ENCODE peak calls at places on chromosomes 7 and 10, in five cellular contexts. A is HepG2, H is GM12878, Z is upper lobe of left lung, P is K562. J is an unnamed sample.

GRCh38 chr7:2631924-2632716 is at the start of gene TTYH3:
- ATAC-seq in Z (peak; percentile 0), P (peak; percentile 27), H (peak; percentile 34), A (peak; percentile 3), J (peak; percentile 55)

GRCh38 chr7:150641854-150642253 is 9.7 kb upstream of the GIMAP6 start:
- ATAC-seq in Z (no peak), A (no peak), P (no peak), H (no peak), J (no peak)

GRCh38 chr7:100021297-100021696 is 5.9 kb downstream of the ZKSCAN1 start:
- ATAC-seq in A (no peak), Z (no peak), H (no peak), P (no peak), J (no peak)

GRCh38 chr10:96496281-96496925 is 17.3 kb downstream of the TLL2 start:
- ATAC-seq in H (peak; percentile 37), A (peak; percentile 76), Z (no peak), P (peak; percentile 47), J (no peak)

GRCh38 chr10:118807512-118808305 is 52.9 kb upstream of the CACUL1 start:
- ATAC-seq in Z (no peak), A (no peak), H (no peak), P (no peak), J (no peak)

GRCh38 chr10:94133239-94133638 is 139.5 kb downstream of the PLCE1 start:
- ATAC-seq in P (no peak), Z (no peak), A (no peak), H (no peak), J (peak; percentile 11)

GRCh38 chr7:12594122-12594897 is 23.8 kb downstream of the SCIN start:
- ATAC-seq in Z (no peak), A (no peak), H (no peak), P (peak; percentile 14), J (no peak)

GRCh38 chr7:28613262-28613661 is 200.9 kb downstream of the CREB5 start:
- ATAC-seq in Z (no peak), H (peak; percentile 42), P (no peak), A (no peak), J (no peak)

GRCh38 chr10:17444062-17444714 is 10.2 kb downstream of the ST8SIA6 start:
- ATAC-seq in A (no peak), Z (no peak), P (peak; percentile 41), H (peak; percentile 98), J (no peak)

GRCh38 chr7:98205162-98205845 is 5.9 kb upstream of the BHLHA15 start:
- ATAC-seq in Z (peak; percentile 16), A (no peak), H (no peak), P (no peak), J (no peak)

GRCh38 chr10:129604333-129605032 is 137.4 kb downstream of the MGMT start:
- ATAC-seq in A (no peak), Z (no peak), H (peak; percentile 51), P (no peak), J (no peak)

GRCh38 chr7:33053716-33054115 is 8.9 kb downstream of the NT5C3A start:
- ATAC-seq in A (no peak), P (no peak), Z (no peak), H (no peak), J (no peak)

GRCh38 chr10:124515244-124515970 is 53.8 kb downstream of the LHPP start:
- ATAC-seq in P (no peak), H (no peak), A (no peak), Z (no peak), J (no peak)

GRCh38 chr7:7897509-7897908 is 71.1 kb upstream of the GLCCI1 start:
- ATAC-seq in H (no peak), Z (no peak), A (no peak), P (no peak), J (no peak)

GRCh38 chr7:28629216-28629848 is 217.0 kb downstream of the CREB5 start:
- ATAC-seq in P (no peak), A (no peak), H (no peak), Z (peak; percentile 50), J (peak; percentile 22)

DNA sequence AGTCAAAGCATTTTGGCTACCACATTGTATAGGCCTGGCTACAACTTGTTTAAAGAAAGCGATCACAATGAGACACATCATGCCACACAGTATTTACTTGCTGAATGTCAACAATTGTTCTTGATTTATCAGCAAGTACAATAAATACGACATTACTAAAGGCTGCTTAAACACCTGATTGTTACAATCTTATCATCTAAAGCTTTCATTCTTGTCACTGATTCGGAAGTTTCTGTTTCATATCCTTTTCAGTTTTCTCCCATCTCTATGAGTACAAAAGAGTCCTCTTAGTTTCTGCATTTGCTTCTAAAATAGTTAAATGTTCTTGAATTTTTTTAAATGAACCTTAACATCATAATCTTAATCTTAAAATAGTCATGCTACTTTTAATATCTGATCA is 128.1 kb upstream of the LRRN3 start:
- ATAC-seq in H (no peak), Z (no peak), A (no peak), P (no peak), J (no peak)
- TF ChIP-seq POLR2AphosphoS5 in H (no peak), Z (no peak), A (no peak), P (no peak), J (no peak)

GRCh38 chr7:86846494-86847190 is 202.9 kb downstream of the GRM3 start:
- ATAC-seq in H (no peak), Z (peak; percentile 73), P (no peak), A (peak; percentile 99), J (no peak)

GRCh38 chr7:86844608-86845007 is 200.9 kb downstream of the GRM3 start:
- ATAC-seq in Z (no peak), P (no peak), A (no peak), H (no peak), J (no peak)

GRCh38 chr7:86848226-86848625 is 204.5 kb downstream of the GRM3 start:
- ATAC-seq in Z (no peak), A (no peak), P (no peak), H (no peak), J (no peak)
- H3K4me1 ChIP-seq in Z (no peaks in the 10 kb centered on the region), A (peaks cover 42% of the 10 kb centered on the region), P (no peaks in the 10 kb centered on the region), H (no peaks in the 10 kb centered on the region), J (no peaks in the 10 kb centered on the region)

GRCh38 chr10:72335394-72336258 is 19.1 kb downstream of the DNAJB12 start:
- ATAC-seq in A (peak; percentile 2), H (peak; percentile 42), P (no peak), Z (peak; percentile 18), J (peak; percentile 54)

GRCh38 chr10:72334196-72334831 is 20.4 kb downstream of the DNAJB12 start:
- ATAC-seq in Z (no peak), A (no peak), P (no peak), H (peak; percentile 6), J (no peak)

GRCh38 chr10:72336259-72337038 is 18.3 kb downstream of the DNAJB12 start:
- ATAC-seq in H (no peak), A (no peak), Z (no peak), P (no peak), J (no peak)

GRCh38 chr10:72333111-72334012 is 21.4 kb downstream of the DNAJB12 start:
- ATAC-seq in H (no peak), Z (no peak), A (no peak), P (no peak), J (no peak)

DNA sequence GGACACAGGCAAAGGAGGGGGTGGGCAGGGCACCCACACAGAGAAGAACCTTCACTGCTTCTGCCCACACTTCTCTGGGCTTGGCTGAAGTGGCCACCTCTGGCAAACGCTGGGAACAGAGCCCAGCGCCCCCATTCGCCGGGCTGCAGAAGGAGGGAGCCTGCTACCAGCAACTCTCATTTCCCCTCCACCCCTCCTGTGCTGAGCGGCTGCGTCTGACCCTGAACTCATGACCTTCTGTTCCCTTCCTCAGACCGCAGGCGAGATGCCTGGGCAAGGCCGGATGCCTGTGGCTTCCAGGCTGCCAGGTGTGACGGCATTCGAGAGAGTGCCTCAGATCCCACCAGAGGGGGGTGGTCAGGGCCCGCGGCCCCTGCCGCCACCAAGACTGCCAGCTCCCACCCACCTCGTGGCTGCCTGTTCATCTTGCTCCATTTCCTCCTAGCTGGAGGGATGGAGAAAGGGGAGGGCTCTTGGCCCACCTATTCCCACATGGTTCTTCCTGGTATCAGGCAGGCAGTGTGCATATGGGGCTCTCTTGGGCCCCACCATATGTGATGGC is 19.8 kb downstream of the DNAJB12 start:
- ATAC-seq in H (peak; percentile 74), P (no peak), A (peak; percentile 62), Z (peak; percentile 74), J (peak; percentile 82)
- TF ChIP-seq EP300 in H (peak; percentile 98), P (no peak), A (peak; percentile 66), Z (peak; percentile 98), J (no peak)

GRCh38 chr7:1236132-1236655 is 3.5 kb downstream of the UNCX start:
- ATAC-seq in A (peak; percentile 69), Z (no peak), H (no peak), P (no peak), J (no peak)

GRCh38 chr7:1234049-1234691 is 1.5 kb downstream of the UNCX start:
- ATAC-seq in A (no peak), P (no peak), H (no peak), Z (no peak), J (no peak)

GRCh38 chr7:1234794-1235500 is 2.3 kb downstream of the UNCX start:
- ATAC-seq in H (no peak), P (no peak), Z (no peak), A (peak; percentile 10), J (no peak)

GRCh38 chr7:1236831-1237701 is 4.4 kb downstream of the UNCX start:
- ATAC-seq in A (no peak), Z (no peak), H (no peak), P (no peak), J (no peak)

GRCh38 chr7:1235501-1236131 is 2.9 kb downstream of the UNCX start:
- ATAC-seq in P (no peak), Z (no peak), A (peak; percentile 39), H (no peak), J (no peak)
- TF ChIP-seq POLR2AphosphoS5 in P (no peak), Z (no peak), A (no peak), H (no peak), J (no peak)

DNA sequence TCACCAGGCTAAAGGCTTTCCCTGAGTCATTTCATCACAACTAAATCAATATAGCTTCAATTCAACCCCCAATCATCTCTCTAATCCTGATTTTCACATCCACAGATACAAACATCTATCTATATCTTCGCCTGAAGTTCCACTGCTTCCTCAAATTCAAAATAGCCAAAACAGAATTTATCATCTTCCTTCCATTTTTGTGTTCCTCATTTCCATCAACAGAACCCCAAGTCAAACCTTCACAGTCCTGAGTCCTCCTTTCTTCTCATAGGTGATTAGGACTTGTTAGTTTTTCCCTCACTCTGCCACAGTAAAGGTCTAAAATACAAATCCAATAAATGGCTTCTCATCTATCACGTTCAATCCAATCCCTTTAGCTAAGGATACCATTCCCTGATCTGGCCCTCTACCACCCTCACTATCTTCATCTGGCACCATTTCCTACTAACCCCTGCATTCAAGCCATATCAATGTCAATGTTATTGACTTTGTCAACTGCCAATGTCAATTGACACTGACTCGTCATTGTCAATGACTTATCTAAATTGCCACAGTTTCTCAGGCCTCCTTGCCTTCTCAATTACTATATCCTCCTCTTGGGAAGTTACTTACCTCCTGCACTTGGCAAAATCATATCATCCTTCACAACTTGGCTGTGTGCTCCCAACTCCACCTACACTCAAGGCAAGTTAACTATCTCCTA is 2.6 kb downstream of the HYCC1 start:
- ATAC-seq in A (no peak), Z (no peak), P (no peak), H (no peak), J (no peak)
- H3K4me1 ChIP-seq in A (peaks cover 53% of the 10 kb centered on the region), Z (peaks cover 15% of the 10 kb centered on the region), P (peaks cover 13% of the 10 kb centered on the region), H (peaks cover 9% of the 10 kb centered on the region), J (peaks cover 14% of the 10 kb centered on the region)

GRCh38 chr10:97822261-97822687 is 27.4 kb upstream of the GOLGA7B start:
- ATAC-seq in P (no peak), A (no peak), H (no peak), Z (no peak), J (no peak)
- TF ChIP-seq EP300 in P (no peak), A (no peak), H (no peak), Z (no peak), J (no peak)

J was measured in gastroesophageal sphincter.